ENCODE peak calls at places on chromosomes 3 and 15, in six cellular contexts. E is IMR-90, U is endodermal cell, L is A673, Z is AG04450, I is hepatocyte. F is an unnamed sample.

GRCh38 chr3:153221748-153222162 is 59.7 kb downstream of the RAP2B start:
- DNase-seq in Z (peak), L (peak), E (peak), I (peak), U (peak), F (no peak)

GRCh38 chr15:31156226-31156625 is 54.7 kb upstream of the TRPM1 start:
- DNase-seq in L (no peak), E (no peak), Z (no peak), U (no peak), I (no peak), F (no peak)

GRCh38 chr3:194723846-194724618 is 38.3 kb downstream of the FAM43A start:
- DNase-seq in I (no peak), L (no peak), U (peak), E (no peak), Z (no peak), F (no peak)

GRCh38 chr3:133412511-133413165 is 12.8 kb downstream of the BFSP2 start:
- DNase-seq in U (peak), E (peak), L (peak), I (peak), Z (no peak), F (no peak)

GRCh38 chr3:72683068-72683467 is 165.2 kb downstream of the SHQ1 start:
- DNase-seq in I (no peak), L (no peak), Z (no peak), U (no peak), E (no peak), F (no peak)

GRCh38 chr15:92921215-92922131 is 21.3 kb downstream of the CHD2 start:
- DNase-seq in E (peak), L (no peak), I (peak), Z (no peak), U (no peak), F (no peak)

GRCh38 chr3:193946945-193947344 is 189.0 kb upstream of the HES1 start:
- DNase-seq in Z (no peak), U (no peak), L (no peak), I (no peak), E (no peak), F (no peak)

GRCh38 chr3:155386817-155387403 is 93.4 kb upstream of the STRIT1 start:
- DNase-seq in Z (no peak), U (no peak), I (no peak), E (no peak), L (no peak), F (no peak)

GRCh38 chr15:35671197-35671596 is 125.2 kb upstream of the DPH6 start:
- DNase-seq in L (no peak), Z (no peak), U (no peak), E (no peak), I (no peak), F (peak)

GRCh38 chr3:196284396-196284795 is 3.1 kb downstream of the PCYT1A start:
- DNase-seq in Z (no peak), E (peak), U (no peak), I (no peak), L (no peak), F (no peak)

GRCh38 chr3:61637088-61638051 is 76.0 kb downstream of the PTPRG start:
- DNase-seq in L (peak), Z (no peak), U (no peak), I (peak), E (peak), F (no peak)
- H3K4me3 ChIP-seq in L (no peak), Z (no peak), U (no peak), I (no peak), E (no peak), F (peak)

GRCh38 chr3:141353652-141354495 is 14.4 kb upstream of the ZBTB38 start:
- DNase-seq in Z (no peak), U (peak), E (no peak), L (no peak), I (no peak), F (peak)
- TF ChIP-seq CTCF in Z (no peak), U (no peak), E (no peak), L (no peak), I (no peak), F (no peak)

GRCh38 chr3:28345690-28346089 is 2.8 kb upstream of the ZCWPW2 start:
- DNase-seq in I (no peak), Z (no peak), U (no peak), L (no peak), E (no peak), F (no peak)
- H3K4me3 ChIP-seq in I (no peak), Z (no peak), U (no peak), L (no peak), E (no peak), F (no peak)

DNA sequence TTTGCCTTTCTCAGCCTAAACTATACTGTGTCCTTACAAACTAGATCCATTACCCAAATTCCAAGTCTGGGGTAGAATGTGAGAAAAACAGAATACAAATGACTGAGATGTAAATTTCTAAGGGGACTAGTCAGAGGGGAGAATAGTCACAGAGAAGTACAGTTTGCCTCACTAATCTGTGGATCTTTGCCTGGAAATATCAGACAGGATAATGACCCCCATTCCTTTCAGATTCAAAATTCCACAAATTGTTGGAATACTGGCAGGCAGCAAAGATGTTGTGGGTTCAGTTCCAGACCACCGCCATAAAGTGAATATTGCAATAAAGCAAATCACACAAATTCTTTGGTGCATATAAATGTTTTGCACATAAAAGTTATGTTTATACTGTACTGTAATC is 762.8 kb upstream of the NR2F2 start:
- DNase-seq in E (peak), I (no peak), Z (no peak), U (no peak), L (no peak), F (no peak)
- TF ChIP-seq CTCF in E (no peak), I (no peak), Z (no peak), U (no peak), L (no peak), F (no peak)

GRCh38 chr15:84819291-84819768 is 2.2 kb downstream of the ALPK3 start:
- DNase-seq in E (no peak), U (peak), L (peak), I (peak), Z (no peak), F (no peak)

GRCh38 chr15:84816694-84817460 is at the start of gene ALPK3:
- DNase-seq in L (no peak), Z (no peak), E (no peak), I (peak), U (peak), F (no peak)

GRCh38 chr15:84817461-84818081 is 415 bp downstream of the ALPK3 start:
- DNase-seq in Z (no peak), E (no peak), U (peak), I (peak), L (no peak), F (no peak)

GRCh38 chr15:84819791-84820190 is 2.6 kb downstream of the ALPK3 start:
- DNase-seq in Z (no peak), L (no peak), E (no peak), I (no peak), U (no peak), F (no peak)

GRCh38 chr15:84818221-84819131 is 1.3 kb downstream of the ALPK3 start:
- DNase-seq in Z (no peak), I (peak), E (peak), U (peak), L (peak), F (no peak)
- H3K4me3 ChIP-seq in Z (no peak), I (peak), E (no peak), U (peak), L (no peak), F (peak)

GRCh38 chr15:34514251-34514760 is 69.1 kb downstream of the GOLGA8B start:
- DNase-seq in U (peak), I (peak), L (peak), E (no peak), Z (no peak), F (peak)

GRCh38 chr15:34512628-34513027 is 70.8 kb downstream of the GOLGA8B start:
- DNase-seq in L (no peak), Z (no peak), U (no peak), I (no peak), E (no peak), F (no peak)
- TF ChIP-seq CTCF in L (no peak), Z (no peak), U (no peak), I (no peak), E (no peak), F (no peak)

GRCh38 chr3:58628823-58629562 is 37.6 kb downstream of the FAM3D start:
- DNase-seq in I (peak), U (no peak), E (peak), L (peak), Z (peak), F (no peak)
- H3K4me3 ChIP-seq in I (no peak), U (no peak), E (no peak), L (no peak), Z (no peak), F (no peak)

GRCh38 chr15:67906382-67906781 is 66.5 kb upstream of the RNU6-1 start:
- DNase-seq in I (no peak), U (peak), Z (no peak), L (no peak), E (peak), F (no peak)
- TF ChIP-seq CTCF in I (no peak), U (peak), Z (peak), L (peak), E (peak), F (peak)

DNA sequence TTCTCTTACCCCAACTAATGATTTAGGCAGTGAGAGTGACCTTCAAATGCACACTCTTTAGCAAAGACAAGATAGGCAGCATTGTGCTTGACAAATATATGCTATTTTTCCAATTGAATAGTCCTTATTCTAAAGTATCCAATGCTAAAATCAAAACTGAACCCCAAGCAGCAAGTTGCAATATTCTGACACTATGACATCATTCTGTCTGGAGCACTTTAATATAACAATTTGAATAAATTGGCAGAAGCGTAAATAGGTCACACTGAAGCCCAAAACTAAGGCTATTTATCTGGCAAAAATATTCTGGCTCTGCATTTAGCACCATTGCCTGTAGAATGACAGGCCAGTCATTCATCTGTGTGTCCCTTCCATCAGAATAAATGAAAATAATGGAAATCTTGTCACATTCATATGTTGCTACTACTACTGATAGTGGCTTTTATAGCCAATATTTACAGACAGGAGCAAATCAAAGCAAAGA is 2.9 kb downstream of the CBLB start:
- DNase-seq in Z (no peak), I (no peak), U (no peak), L (no peak), E (no peak), F (no peak)
- H3K4me3 ChIP-seq in Z (peak), I (peak), U (peak), L (peak), E (no peak), F (peak)